ENCODE peak calls at places on chromosome 10, in five cellular contexts. F is transverse colon, W is K562, A is H1, Z is GM12878. N is an unnamed sample.

GRCh38 chr10:95660283-95660682 is 3.8 kb upstream of the ALDH18A1 start:
- DNase-seq in F (no peak), W (no peak), A (no peak), Z (no peak), N (no peak)

GRCh38 chr10:17049195-17049594 is 80.4 kb downstream of the CUBN start:
- DNase-seq in F (no peak), W (no peak), A (no peak), Z (no peak), N (no peak)

GRCh38 chr10:28738200-28738599 is 60.9 kb downstream of the BAMBI start:
- DNase-seq in F (no peak), W (peak; percentile 60), A (peak; percentile 59), Z (no peak), N (no peak)

GRCh38 chr10:91681361-91682276 is 48.7 kb upstream of the PPP1R3C start:
- DNase-seq in F (no peak), W (peak; percentile 12), A (no peak), Z (no peak), N (no peak)

GRCh38 chr10:21891439-21891838 is 112.1 kb downstream of the DNAJC1 start:
- DNase-seq in F (no peak), W (no peak), A (no peak), Z (no peak), N (no peak)

GRCh38 chr10:6068422-6068821 is 6.3 kb upstream of the IL2RA start:
- DNase-seq in F (peak; percentile 46), W (no peak), A (no peak), Z (no peak), N (peak; percentile 71)

GRCh38 chr10:29849434-29849833 is 210.0 kb downstream of the JCAD start:
- DNase-seq in F (no peak), W (no peak), A (no peak), Z (no peak), N (no peak)

GRCh38 chr10:30351502-30351901 is 2.4 kb upstream of the MTPAP start:
- DNase-seq in F (no peak), W (no peak), A (no peak), Z (no peak), N (no peak)

GRCh38 chr10:13400196-13400965 is 52.3 kb upstream of the SEPHS1 start:
- DNase-seq in F (no peak), W (no peak), A (no peak), Z (no peak), N (no peak)

GRCh38 chr10:97234403-97234802 is 48.6 kb upstream of the SLIT1 start:
- DNase-seq in F (no peak), W (peak; percentile 42), A (no peak), Z (no peak), N (no peak)

GRCh38 chr10:33772370-33773331 is 438.2 kb upstream of the NRP1 start:
- DNase-seq in F (no peak), W (no peak), A (no peak), Z (no peak), N (no peak)

GRCh38 chr10:113665806-113666354 is 2.0 kb upstream of the NRAP start:
- DNase-seq in F (no peak), W (peak; percentile 7), A (no peak), Z (no peak), N (no peak)

GRCh38 chr10:132331259-132331955 is 586 bp upstream of the LRRC27 start:
- DNase-seq in F (no peak), W (peak; percentile 99), A (no peak), Z (no peak), N (peak; percentile 73)

GRCh38 chr10:18429335-18429734 is 222.1 kb downstream of the NSUN6 start:
- DNase-seq in F (no peak), W (no peak), A (no peak), Z (no peak), N (no peak)
- TF ChIP-seq EP300 in F (no peak), W (no peak), A (no peak), Z (no peak), N (no peak)

DNA sequence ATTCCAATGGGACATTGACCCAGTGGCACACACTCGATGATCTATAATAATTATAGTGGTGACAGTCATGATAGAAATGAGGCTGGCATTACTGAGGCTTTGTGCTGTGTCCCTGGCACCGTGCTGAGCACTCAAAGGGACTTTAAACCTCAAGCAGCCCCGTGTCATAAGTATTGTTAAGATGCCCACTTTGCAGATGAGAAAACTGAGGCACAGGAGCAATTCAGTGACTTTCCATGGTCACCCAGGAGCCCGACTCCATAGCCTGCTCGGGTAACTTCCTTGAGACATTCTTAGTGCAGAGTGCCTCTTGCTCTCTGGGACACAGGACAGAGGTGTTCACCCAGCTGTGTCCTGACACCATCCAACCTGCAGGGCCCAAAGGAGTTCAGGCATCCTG is 152.6 kb downstream of the C10orf105 start:
- DNase-seq in F (no peak), W (no peak), A (no peak), Z (no peak), N (no peak)
- TF ChIP-seq POLR2AphosphoS5 in F (no peak), W (no peak), A (no peak), Z (no peak), N (no peak)

GRCh38 chr10:119654540-119654939 is 3.4 kb downstream of the BAG3 start:
- DNase-seq in F (peak; percentile 62), W (no peak), A (no peak), Z (no peak), N (peak; percentile 76)
- TF ChIP-seq POLR2A in F (no peak), W (no peak), A (no peak), Z (no peak), N (no peak)

GRCh38 chr10:125662616-125663015 is 20.3 kb downstream of the TEX36 start:
- DNase-seq in F (no peak), W (peak; percentile 49), A (no peak), Z (no peak), N (no peak)

GRCh38 chr10:125661418-125661941 is 21.5 kb downstream of the TEX36 start:
- DNase-seq in F (no peak), W (no peak), A (no peak), Z (no peak), N (no peak)

GRCh38 chr10:125656523-125656922 is 26.4 kb downstream of the TEX36 start:
- DNase-seq in F (no peak), W (no peak), A (no peak), Z (no peak), N (no peak)

GRCh38 chr10:125661942-125662515 is 20.9 kb downstream of the TEX36 start:
- DNase-seq in F (no peak), W (peak; percentile 60), A (no peak), Z (no peak), N (no peak)
- TF ChIP-seq EP300 in F (no peak), W (no peak), A (no peak), Z (no peak), N (no peak)

DNA sequence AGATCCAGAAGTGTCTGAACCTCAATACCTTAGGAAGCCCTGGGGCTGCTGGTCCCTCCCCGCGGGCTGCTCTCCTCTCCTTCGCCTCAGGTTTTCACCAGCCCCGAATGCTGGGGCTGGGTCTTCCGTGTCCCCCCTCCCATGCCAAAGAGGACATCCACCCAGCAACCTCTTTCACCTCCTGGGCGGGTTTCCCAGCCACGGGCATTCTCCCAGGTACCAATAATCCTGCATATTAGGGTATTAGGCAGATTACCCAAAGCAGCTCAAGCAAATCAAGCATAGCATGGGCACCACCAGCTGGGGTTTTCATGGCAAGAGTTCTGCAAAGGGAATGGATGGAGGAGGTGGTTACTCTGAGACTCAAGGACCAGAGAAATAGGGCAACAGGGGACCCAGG is 224.4 kb downstream of the KCNMA1 start:
- DNase-seq in F (no peak), W (no peak), A (no peak), Z (no peak), N (no peak)
- TF ChIP-seq POLR2AphosphoS5 in F (no peak), W (no peak), A (no peak), Z (no peak), N (no peak)